ENCODE peak calls at places on chromosomes 13 and 19, in seven cellular contexts. Q is IMR-90, Y is endodermal cell, S is PC-3, A is neural progenitor cell, I is fibroblast of lung, E is GM12878. M is an unnamed sample.

GRCh38 chr13:27482996-27483395 is 32.6 kb upstream of the MTIF3 start:
- DNase-seq in Q (no peak), Y (no peak), S (no peak), A (no peak), I (no peak), E (peak; percentile 55), M (no peak)

GRCh38 chr19:53906211-53907192 is 2.6 kb upstream of the CACNG7 start:
- DNase-seq in Q (no peak), Y (peak; percentile 86), S (peak; percentile 39), A (peak; percentile 71), I (no peak), E (no peak), M (peak; percentile 75)

GRCh38 chr13:97242755-97243497 is 20.8 kb downstream of the MBNL2 start:
- DNase-seq in Q (no peak), Y (no peak), S (no peak), A (no peak), I (no peak), E (no peak), M (no peak)

GRCh38 chr13:48994731-48995130 is 19.0 kb downstream of the FNDC3A start:
- DNase-seq in Q (peak; percentile 68), Y (no peak), S (no peak), A (no peak), I (peak; percentile 63), E (no peak), M (no peak)

GRCh38 chr13:105202384-105202783 is 1333.1 kb downstream of the EFNB2 start:
- DNase-seq in Q (peak; percentile 47), Y (no peak), S (peak; percentile 43), A (peak; percentile 56), I (peak; percentile 66), E (no peak), M (no peak)

GRCh38 chr13:43879323-43880181 is at the start of the genes CCDC122 and LACC1:
- DNase-seq in Q (peak; percentile 84), Y (peak; percentile 92), S (peak; percentile 70), A (peak; percentile 90), I (peak; percentile 83), E (no peak), M (peak; percentile 95)

GRCh38 chr19:40754611-40755247 is 3.7 kb downstream of the SNRPA start:
- DNase-seq in Q (peak; percentile 19), Y (no peak), S (peak; percentile 14), A (no peak), I (no peak), E (no peak), M (no peak)

GRCh38 chr13:50230365-50230978 is 215.2 kb downstream of the KCNRG start:
- DNase-seq in Q (peak; percentile 53), Y (no peak), S (no peak), A (no peak), I (peak; percentile 53), E (no peak), M (no peak)

GRCh38 chr19:28290963-28291657 is 921.8 kb downstream of the UQCRFS1 start:
- DNase-seq in Q (no peak), Y (peak; percentile 88), S (no peak), A (peak; percentile 42), I (no peak), E (no peak), M (no peak)

GRCh38 chr13:94707400-94708021 is 4.8 kb downstream of the SOX21 start:
- DNase-seq in Q (no peak), Y (peak; percentile 86), S (no peak), A (peak; percentile 88), I (no peak), E (no peak), M (no peak)

GRCh38 chr19:38617764-38618589 is at the start of gene MAP4K1:
- DNase-seq in Q (no peak), Y (peak; percentile 69), S (no peak), A (peak; percentile 20), I (no peak), E (peak; percentile 88), M (peak; percentile 86)

GRCh38 chr19:35459414-35460082 is 11.5 kb downstream of the FFAR2 start:
- DNase-seq in Q (no peak), Y (no peak), S (no peak), A (no peak), I (no peak), E (no peak), M (peak; percentile 84)

GRCh38 chr19:57106646-57107235 is 13.0 kb upstream of the USP29 start:
- DNase-seq in Q (no peak), Y (no peak), S (no peak), A (no peak), I (no peak), E (no peak), M (no peak)

GRCh38 chr13:24664726-24665409 is 15.3 kb upstream of the ATP12A start:
- DNase-seq in Q (peak; percentile 63), Y (no peak), S (peak; percentile 81), A (no peak), I (peak; percentile 83), E (no peak), M (no peak)

GRCh38 chr19:10093295-10094186 is 7.4 kb downstream of the SHFL start:
- DNase-seq in Q (no peak), Y (peak; percentile 73), S (peak; percentile 22), A (no peak), I (no peak), E (no peak), M (peak; percentile 71)

GRCh38 chr13:103473081-103473480 is 406.9 kb upstream of the SLC10A2 start:
- DNase-seq in Q (no peak), Y (no peak), S (no peak), A (no peak), I (no peak), E (no peak), M (no peak)

GRCh38 chr19:42322305-42322704 is 3.1 kb upstream of the MEGF8 start:
- DNase-seq in Q (no peak), Y (no peak), S (no peak), A (no peak), I (no peak), E (no peak), M (no peak)

GRCh38 chr19:45641274-45642105 is 2.3 kb upstream of the EML2 start:
- DNase-seq in Q (peak; percentile 41), Y (peak; percentile 97), S (peak; percentile 95), A (peak; percentile 93), I (peak; percentile 70), E (peak; percentile 95), M (peak; percentile 93)
- H3K4me1 ChIP-seq in Q (peaks cover 18% of the 10 kb centered on the region), Y (peaks cover 5% of the 10 kb centered on the region), S (peaks cover 30% of the 10 kb centered on the region), A (peaks cover 13% of the 10 kb centered on the region), I (peaks cover 14% of the 10 kb centered on the region), E (peaks cover 33% of the 10 kb centered on the region), M (peaks cover 12% of the 10 kb centered on the region)

GRCh38 chr19:17325133-17325532 is 9.5 kb downstream of the ANO8 start:
- DNase-seq in Q (no peak), Y (no peak), S (no peak), A (no peak), I (no peak), E (no peak), M (no peak)
- H3K9ac ChIP-seq in Q (no peak overlapping the region), Y (no peak overlapping the region), S (no peak overlapping the region), A (no peak overlapping the region), I (no peak overlapping the region), E (no peak overlapping the region), M (no peak overlapping the region)

DNA sequence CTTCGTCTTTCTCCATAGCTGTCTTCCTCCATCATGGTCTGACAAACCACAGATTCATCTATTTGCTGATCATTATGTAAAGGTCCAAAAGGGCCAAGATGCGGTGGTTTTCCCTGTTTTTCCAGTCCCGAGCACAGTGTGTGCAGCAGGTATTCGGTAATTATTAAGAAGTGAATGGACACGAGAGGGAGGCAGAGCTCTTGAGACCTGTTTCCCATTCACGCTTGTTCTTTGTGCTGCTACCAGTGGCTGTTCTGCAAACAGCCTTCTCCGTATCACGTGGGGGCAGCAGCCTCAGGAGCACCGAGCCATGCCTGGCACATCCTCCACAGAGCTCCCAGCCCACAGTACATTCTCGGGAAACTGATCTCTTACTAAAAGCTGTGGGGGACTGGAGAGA is 50.3 kb downstream of the CCDC70 start:
- DNase-seq in Q (no peak), Y (no peak), S (peak; percentile 52), A (no peak), I (peak; percentile 18), E (no peak), M (no peak)
- TF ChIP-seq CTCF in Q (no peak), Y (no peak), S (peak; percentile 44), A (no peak), I (no peak), E (no peak), M (peak; percentile 43)

DNA sequence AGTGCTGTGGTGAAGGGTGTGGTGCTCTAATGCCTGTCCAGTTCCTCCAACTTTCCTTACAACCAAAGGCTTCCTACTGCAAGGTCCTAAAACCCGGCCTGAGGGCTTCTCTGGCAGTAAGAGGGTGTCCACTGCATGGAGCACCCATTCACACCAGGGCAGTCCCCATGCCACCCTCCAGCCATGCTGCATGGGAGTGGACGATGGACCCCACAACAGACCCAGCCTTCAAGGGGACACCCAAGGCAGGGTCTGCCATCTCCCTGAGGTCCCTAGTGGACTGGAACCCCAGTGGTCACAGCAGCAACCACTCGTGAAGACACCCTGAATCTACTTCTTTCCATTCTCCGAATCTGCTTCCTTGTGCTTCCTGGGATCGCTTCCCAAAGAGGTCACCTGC is 117.6 kb upstream of the SOX1 start:
- DNase-seq in Q (no peak), Y (no peak), S (no peak), A (no peak), I (no peak), E (no peak), M (no peak)
- H3K4me1 ChIP-seq in Q (no peaks in the 10 kb centered on the region), Y (no peaks in the 10 kb centered on the region), S (no peaks in the 10 kb centered on the region), A (no peaks in the 10 kb centered on the region), I (no peaks in the 10 kb centered on the region), E (no peaks in the 10 kb centered on the region), M (no peaks in the 10 kb centered on the region)

GRCh38 chr19:14089662-14090508 is 666 bp downstream of the SAMD1 start:
- DNase-seq in Q (peak; percentile 74), Y (peak; percentile 71), S (peak; percentile 58), A (peak; percentile 90), I (peak; percentile 79), E (no peak), M (peak; percentile 87)

GRCh38 chr19:14090509-14091085 is at the start of gene SAMD1:
- DNase-seq in Q (peak; percentile 83), Y (peak; percentile 88), S (peak; percentile 80), A (peak; percentile 95), I (peak; percentile 88), E (no peak), M (peak; percentile 98)

GRCh38 chr19:14089412-14089661 is 1.2 kb downstream of the SAMD1 start:
- DNase-seq in Q (no peak), Y (peak; percentile 58), S (peak; percentile 21), A (peak; percentile 59), I (peak; percentile 36), E (no peak), M (no peak)

GRCh38 chr19:14091086-14091884 is 734 bp upstream of the SAMD1 start:
- DNase-seq in Q (peak; percentile 64), Y (peak; percentile 77), S (peak; percentile 64), A (no peak), I (peak; percentile 67), E (no peak), M (peak; percentile 95)

GRCh38 chr19:14088634-14089411 is 1.7 kb downstream of the SAMD1 start:
- DNase-seq in Q (no peak), Y (no peak), S (no peak), A (no peak), I (no peak), E (no peak), M (no peak)
- H3K9ac ChIP-seq in Q (peak overlapping the region; percentile 23), Y (no peak overlapping the region), S (no peak overlapping the region), A (no peak overlapping the region), I (peak overlapping the region; percentile 2), E (peak overlapping the region; percentile 36), M (no peak overlapping the region)

M was measured in kidney.